ENCODE peak calls at places on chromosomes 3 and 15, in four cellular contexts. M, A, L and Q are unnamed samples.

GRCh38 chr3:168884353-168884903 is 779.1 kb downstream of the MECOM start:
- DNase-seq in A (peak), M (peak), L (no peak), Q (peak)

GRCh38 chr3:129261850-129262249 is 12.4 kb downstream of the COPG1 start:
- DNase-seq in M (no peak), L (no peak), A (no peak), Q (no peak)

GRCh38 chr15:99726333-99726732 is 6.9 kb downstream of the LYSMD4 start:
- DNase-seq in M (no peak), L (no peak), A (no peak), Q (no peak)

GRCh38 chr3:111668912-111669488 is 73.9 kb upstream of the ZBED2 start:
- DNase-seq in A (no peak), L (no peak), M (no peak), Q (no peak)

GRCh38 chr15:91223902-91224301 is 123.8 kb downstream of the SV2B start:
- DNase-seq in A (no peak), L (no peak), M (no peak), Q (no peak)

GRCh38 chr15:49895337-49896223 is 223.5 kb downstream of the ATP8B4 start:
- DNase-seq in A (no peak), L (no peak), M (no peak), Q (no peak)

GRCh38 chr3:108180214-108180613 is 42.0 kb downstream of the IFT57 start:
- DNase-seq in M (no peak), A (no peak), L (no peak), Q (no peak)

GRCh38 chr3:43870844-43871626 is 180.3 kb downstream of the ABHD5 start:
- DNase-seq in M (no peak), L (no peak), A (no peak), Q (no peak)

GRCh38 chr3:48695113-48695753 is 9.5 kb upstream of the NCKIPSD start:
- DNase-seq in L (no peak), A (peak), M (no peak), Q (no peak)

GRCh38 chr3:33826206-33826605 is 27.8 kb downstream of the PDCD6IP start:
- DNase-seq in L (no peak), A (no peak), M (no peak), Q (no peak)

GRCh38 chr15:34855893-34856292 is 60.5 kb upstream of the ACTC1 start:
- DNase-seq in A (no peak), M (no peak), L (no peak), Q (peak)

GRCh38 chr3:120678331-120678845 is 3.7 kb downstream of the HGD start:
- DNase-seq in L (no peak), M (peak), A (peak), Q (peak)

GRCh38 chr15:58469432-58470353 is 37.9 kb downstream of the LIPC start:
- DNase-seq in A (peak), M (peak), L (no peak), Q (peak)

GRCh38 chr3:126542340-126543241 is 16.1 kb downstream of the C3orf22 start:
- DNase-seq in A (peak), L (no peak), M (no peak), Q (no peak)

GRCh38 chr3:24550588-24550987 is 55.9 kb upstream of the THRB start:
- DNase-seq in M (no peak), L (no peak), A (no peak), Q (no peak)

GRCh38 chr3:181808053-181808452 is 96.3 kb downstream of the SOX2 start:
- DNase-seq in L (no peak), M (no peak), A (no peak), Q (no peak)

GRCh38 chr3:88180398-88180999 is 30.7 kb downstream of the C3orf38 start:
- DNase-seq in M (peak), A (no peak), L (no peak), Q (no peak)

GRCh38 chr3:131591394-131591990 is 88.7 kb upstream of the MRPL3 start:
- DNase-seq in L (no peak), A (no peak), M (no peak), Q (peak)

GRCh38 chr3:72380193-72380592 is 468.1 kb downstream of the SHQ1 start:
- DNase-seq in L (no peak), A (no peak), M (no peak), Q (no peak)

GRCh38 chr15:80876034-80876433 is 96.9 kb downstream of the CEMIP start:
- DNase-seq in L (no peak), A (no peak), M (no peak), Q (no peak)

GRCh38 chr3:110773413-110773954 is 298.1 kb upstream of the NECTIN3 start:
- DNase-seq in L (no peak), A (no peak), M (no peak), Q (peak)

GRCh38 chr15:63211549-63211948 is 22.1 kb downstream of the RAB8B start:
- DNase-seq in L (no peak), A (no peak), M (no peak), Q (no peak)

GRCh38 chr3:189186093-189186492 is 14.3 kb downstream of the TPRG1 start:
- DNase-seq in L (no peak), A (no peak), M (no peak), Q (peak)

GRCh38 chr3:169218314-169218983 is 445.1 kb downstream of the MECOM start:
- DNase-seq in A (peak), L (no peak), M (no peak), Q (no peak)

GRCh38 chr15:70853270-70853854 is 595 bp downstream of the LARP6 start:
- DNase-seq in A (no peak), L (no peak), M (no peak), Q (no peak)

GRCh38 chr3:14976317-14976716 is 28.9 kb downstream of the NR2C2 start:
- DNase-seq in A (no peak), M (no peak), L (no peak), Q (no peak)

GRCh38 chr3:14984581-14985113 is 37.3 kb downstream of the NR2C2 start:
- DNase-seq in L (no peak), M (no peak), A (no peak), Q (no peak)

DNA sequence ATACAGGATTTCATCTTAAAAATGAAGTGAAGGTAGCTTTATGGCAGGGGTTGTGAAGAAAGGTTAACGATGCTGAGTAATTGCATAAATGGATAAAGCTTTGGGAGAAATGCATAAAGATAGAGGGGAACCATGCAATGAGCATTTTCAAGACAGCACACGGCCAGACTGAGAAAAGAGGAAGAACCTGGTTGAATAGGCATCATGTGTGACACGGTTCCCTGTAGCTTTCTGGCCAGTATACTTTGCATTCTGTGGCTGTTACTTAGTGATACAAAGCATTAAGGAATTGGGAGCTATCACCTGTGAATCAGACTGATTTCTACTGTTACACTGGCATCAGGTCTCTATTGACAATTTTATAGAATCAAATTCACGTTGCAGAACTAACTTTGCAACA is 33.3 kb downstream of the NR2C2 start:
- DNase-seq in A (no peak), L (no peak), M (no peak), Q (no peak)
- H3K4me3 ChIP-seq in A (no peak), L (no peak), M (no peak), Q (no peak)

DNA sequence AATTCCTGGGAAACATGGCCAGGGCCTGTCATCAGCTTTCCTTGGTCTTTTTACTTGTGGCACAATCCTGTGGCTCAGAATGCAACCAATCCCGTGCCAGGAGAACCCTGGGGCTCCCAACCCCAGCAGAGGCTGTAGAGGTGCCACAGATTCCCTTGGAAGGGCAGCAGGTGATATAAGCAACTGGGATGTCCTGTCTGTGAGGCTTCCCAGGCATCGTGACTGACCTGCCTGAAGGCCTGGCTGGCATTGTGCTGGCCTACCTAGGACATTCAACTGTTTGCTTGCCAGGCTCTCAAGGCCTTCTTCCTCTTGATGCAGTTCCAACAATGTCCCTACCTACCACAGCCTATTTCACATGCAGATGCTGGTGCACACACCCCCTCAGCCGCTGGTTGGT is 72.2 kb upstream of the MEX3B start:
- DNase-seq in A (no peak), L (no peak), M (no peak), Q (no peak)
- H3K4me3 ChIP-seq in A (no peak), L (no peak), M (no peak), Q (no peak)

GRCh38 chr3:105865867-105866350 is 2.9 kb downstream of the CBLB start:
- DNase-seq in M (no peak), L (no peak), A (no peak), Q (no peak)
- H3K4me3 ChIP-seq in M (peak), L (peak), A (peak), Q (peak)

GRCh38 chr3:190516416-190516815 is 2.5 kb downstream of the IL1RAP start:
- DNase-seq in M (no peak), A (no peak), L (no peak), Q (no peak)
- H3K4me3 ChIP-seq in M (no peak), A (no peak), L (no peak), Q (peak)

GRCh38 chr3:123884258-123884831 is at the start of gene MYLK:
- DNase-seq in M (peak), L (no peak), A (peak), Q (peak)
- H3K4me3 ChIP-seq in M (peak), L (no peak), A (peak), Q (peak)

DNA sequence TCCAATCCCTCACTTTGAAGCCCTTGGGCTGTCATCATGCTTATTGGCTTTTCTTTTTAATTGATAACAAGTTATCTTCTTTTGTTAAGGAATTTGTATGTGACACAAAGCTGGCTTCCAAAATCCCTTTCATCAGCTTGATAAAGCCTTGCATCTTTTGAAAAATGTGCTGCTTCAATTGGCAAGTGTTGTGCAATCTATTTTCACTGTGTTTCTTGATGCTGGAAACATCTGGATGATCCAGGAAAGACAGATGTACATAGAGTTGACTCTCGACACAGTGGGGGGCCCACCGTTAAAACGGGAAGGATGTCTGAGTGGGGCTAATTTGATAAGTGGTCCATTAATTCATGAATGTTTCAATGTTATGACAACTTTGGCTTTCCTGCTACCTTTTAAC is 158.3 kb upstream of the WNT5A start:
- DNase-seq in A (no peak), L (no peak), M (no peak), Q (no peak)
- H3K4me3 ChIP-seq in A (no peak), L (no peak), M (no peak), Q (no peak)

GRCh38 chr3:180678231-180678630 is 1.1 kb downstream of the CCDC39 start:
- DNase-seq in L (no peak), A (no peak), M (no peak), Q (no peak)
- H3K4me3 ChIP-seq in L (no peak), A (no peak), M (no peak), Q (no peak)